ENCODE peak calls at places on chromosomes 7 and 10, in six cellular contexts. R is HCT116, D is HepG2, N is K562, U is GM12878, S is H1. L is an unnamed sample. For H3K36me3, the result is how much of the 10 kb centered on the place peaks cover.

GRCh38 chr10:88616250-88616977 is 29.9 kb downstream of the LIPJ start:
- DNase-seq in D (no peak), S (no peak), U (no peak), R (no peak), N (no peak), L (no peak)

GRCh38 chr10:70967591-70968588 is 79.5 kb upstream of the PCBD1 start:
- DNase-seq in S (no peak), N (no peak), D (no peak), U (no peak), R (no peak), L (no peak)

GRCh38 chr10:99551158-99551557 is 18.4 kb downstream of the NKX2-3 start:
- DNase-seq in S (no peak), N (no peak), R (no peak), U (no peak), D (no peak), L (no peak)

GRCh38 chr10:71223365-71224058 is 11.1 kb downstream of the UNC5B start:
- DNase-seq in U (no peak), N (peak), D (no peak), S (no peak), R (no peak), L (no peak)

GRCh38 chr10:391849-392704 is 256.8 kb downstream of the ZMYND11 start:
- DNase-seq in N (no peak), R (no peak), D (no peak), S (no peak), U (no peak), L (no peak)

GRCh38 chr7:90595341-90595800 is 750 bp upstream of the CDK14 start:
- DNase-seq in D (no peak), R (no peak), U (no peak), S (no peak), N (no peak), L (no peak)

GRCh38 chr7:12685550-12685949 is 1.9 kb upstream of the ARL4A start:
- DNase-seq in U (no peak), R (no peak), D (no peak), N (no peak), S (peak), L (no peak)

GRCh38 chr10:32981760-32982159 is 23.7 kb upstream of the ITGB1 start:
- DNase-seq in D (no peak), S (no peak), N (no peak), U (no peak), R (no peak), L (no peak)

GRCh38 chr7:21753071-21753470 is 192.6 kb downstream of the CDCA7L start:
- DNase-seq in N (no peak), D (no peak), R (no peak), S (no peak), U (no peak), L (no peak)

GRCh38 chr7:80623465-80624252 is 14.8 kb upstream of the CD36 start:
- DNase-seq in R (no peak), N (no peak), D (peak), U (no peak), S (no peak), L (peak)

GRCh38 chr10:111125102-111125501 is 48.3 kb downstream of the ADRA2A start:
- DNase-seq in R (no peak), S (no peak), U (no peak), N (no peak), D (no peak), L (no peak)

GRCh38 chr7:574661-575395 is 55.2 kb upstream of the PDGFA start:
- DNase-seq in D (no peak), U (no peak), S (no peak), N (no peak), R (no peak), L (no peak)

GRCh38 chr10:119517235-119518141 is 25.0 kb downstream of the RGS10 start:
- DNase-seq in D (no peak), S (no peak), U (peak), R (no peak), N (no peak), L (no peak)

GRCh38 chr7:158805937-158806336 is 23.4 kb downstream of the ESYT2 start:
- DNase-seq in N (no peak), U (no peak), S (no peak), D (no peak), R (no peak), L (no peak)

GRCh38 chr10:18658301-18658991 is 785 bp upstream of the ARL5B start:
- DNase-seq in D (peak), S (no peak), U (peak), R (no peak), N (no peak), L (no peak)

GRCh38 chr7:71843677-71844076 is 568.5 kb downstream of the CALN1 start:
- DNase-seq in N (no peak), D (no peak), S (no peak), U (no peak), R (no peak), L (no peak)

GRCh38 chr7:11373546-11374142 is 400.0 kb downstream of the PHF14 start:
- DNase-seq in D (peak), S (no peak), U (no peak), N (peak), R (peak), L (no peak)

GRCh38 chr7:29968683-29969457 is 20.7 kb downstream of the SCRN1 start:
- DNase-seq in U (no peak), N (no peak), R (no peak), D (no peak), S (no peak), L (no peak)

GRCh38 chr7:81244213-81244612 is 325.4 kb upstream of the SEMA3C start:
- DNase-seq in D (no peak), N (no peak), S (no peak), U (no peak), R (peak), L (no peak)

GRCh38 chr7:4255336-4255735 is 426.8 kb upstream of the FOXK1 start:
- DNase-seq in U (no peak), S (no peak), R (no peak), D (no peak), N (no peak), L (no peak)

GRCh38 chr7:16738014-16738688 is 15.4 kb upstream of the TSPAN13 start:
- DNase-seq in U (no peak), D (no peak), R (no peak), S (no peak), N (no peak), L (no peak)

GRCh38 chr10:126245501-126245900 is 142.8 kb downstream of the ADAM12 start:
- DNase-seq in R (no peak), U (no peak), D (no peak), S (no peak), N (no peak), L (no peak)

GRCh38 chr7:91089382-91089963 is 174.8 kb upstream of the FZD1 start:
- DNase-seq in N (peak), S (no peak), D (peak), U (no peak), R (peak), L (no peak)

GRCh38 chr10:132649651-132650360 is 112.2 kb downstream of the INPP5A start:
- DNase-seq in U (no peak), D (no peak), R (no peak), S (no peak), N (no peak), L (no peak)

DNA sequence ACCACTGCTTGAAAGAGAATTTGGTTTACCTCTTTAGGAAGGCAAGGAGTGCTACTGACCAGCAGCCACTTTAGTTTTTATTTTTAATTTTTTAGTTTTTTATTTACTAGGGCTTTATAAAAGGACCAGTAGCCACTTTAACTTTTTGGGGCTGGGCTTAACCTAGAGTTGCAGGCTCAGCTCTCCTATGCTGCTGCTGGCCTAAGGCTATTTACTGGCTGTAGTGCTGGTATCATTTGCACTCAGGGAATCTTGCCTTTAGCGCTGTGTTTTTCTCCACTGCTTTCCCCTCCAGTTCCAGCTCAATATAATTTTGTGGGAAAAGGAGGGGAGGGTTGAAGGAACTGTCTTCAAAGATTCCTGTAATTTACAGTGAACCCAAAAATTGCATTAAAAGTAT is 13.4 kb downstream of the HPS1 start:
- DNase-seq in U (no peak), R (no peak), D (no peak), S (no peak), N (no peak), L (no peak)
- H3K36me3 ChIP-seq in U (under half), R (under half), D (half or more), S (under half), N (half or more), L (under half)

DNA sequence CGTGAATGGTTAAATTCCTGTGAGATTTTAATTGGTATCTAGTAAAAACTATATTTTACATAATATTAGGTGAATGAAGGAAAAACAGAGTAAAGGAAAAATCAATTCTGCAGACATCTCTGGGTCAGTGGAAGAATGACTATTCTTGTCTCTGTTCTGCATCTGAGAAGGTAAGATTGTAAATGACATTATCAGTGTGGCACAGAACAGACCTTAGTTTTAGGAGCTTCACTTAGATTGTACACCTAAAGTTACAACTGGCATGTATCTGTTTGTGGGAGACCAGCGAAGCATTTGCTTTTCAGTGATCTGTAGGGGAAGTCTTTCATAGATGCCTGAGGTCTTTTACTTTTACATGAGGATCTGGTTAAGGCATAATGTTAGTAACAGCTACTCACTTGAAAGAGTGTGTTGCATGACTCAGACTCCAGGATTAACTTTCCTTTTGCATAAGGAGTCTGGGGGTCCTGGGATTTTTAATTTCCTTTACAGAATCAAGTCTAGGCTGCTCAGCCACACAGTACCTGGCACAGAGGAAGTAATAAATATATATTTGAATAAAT is 56.2 kb downstream of the JMJD1C start:
- DNase-seq in U (no peak), D (no peak), N (peak), R (no peak), S (no peak), L (no peak)
- TF ChIP-seq ZNF274 in U (no peak), D (no peak), N (no peak), R (no peak), S (no peak), L (no peak)

GRCh38 chr10:124560377-124560776 is 98.8 kb downstream of the LHPP start:
- DNase-seq in U (no peak), D (no peak), R (no peak), N (no peak), S (no peak), L (no peak)
- H3K9ac ChIP-seq in U (no peak), D (no peak), R (no peak), N (no peak), S (no peak), L (no peak)

GRCh38 chr10:97673736-97674525 is 13.1 kb downstream of the AVPI1 start:
- DNase-seq in D (no peak), N (peak), S (no peak), R (no peak), U (no peak), L (no peak)
- H3K36me3 ChIP-seq in D (half or more), N (half or more), S (under half), R (under half), U (under half), L (half or more)

DNA sequence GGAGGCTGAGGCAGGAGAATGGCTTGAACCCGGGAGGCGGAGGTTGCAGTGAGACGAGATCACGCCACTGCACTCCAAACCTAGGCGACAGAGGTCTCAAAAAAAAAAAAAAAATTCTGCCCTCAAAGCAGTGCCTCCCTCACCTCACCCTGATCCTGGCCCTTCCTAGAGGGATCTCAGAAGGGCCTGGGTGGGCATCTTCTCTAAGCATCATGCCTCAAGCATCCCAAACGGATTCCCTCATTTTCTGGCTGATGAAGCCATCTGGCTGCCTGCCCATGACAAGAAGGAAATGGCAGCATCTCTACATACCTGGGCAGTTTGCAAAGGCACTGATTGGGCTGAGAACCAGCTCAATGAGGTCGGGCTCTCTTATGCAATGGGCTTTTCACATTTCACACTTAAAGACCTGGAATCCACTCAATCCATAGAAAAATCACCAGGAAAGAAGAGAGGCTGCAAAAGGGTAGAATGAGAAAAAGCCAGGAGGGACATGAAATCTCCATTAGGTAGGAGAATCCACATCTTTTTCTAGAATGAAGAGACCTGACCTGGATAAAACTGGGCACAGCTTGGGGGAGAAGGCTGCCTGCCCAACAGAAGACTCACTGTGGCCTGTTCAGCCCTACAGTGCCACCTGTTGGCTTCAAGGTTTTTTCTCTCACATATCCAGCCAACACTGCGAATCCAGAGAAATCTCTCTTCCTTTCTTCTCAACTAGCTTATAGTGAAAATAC is 48.1 kb downstream of the PDLIM1 start:
- DNase-seq in D (peak), R (no peak), S (no peak), N (peak), U (no peak), L (peak)
- TF ChIP-seq ZNF274 in D (no peak), R (no peak), S (no peak), N (no peak), U (no peak), L (no peak)

GRCh38 chr10:74926791-74927585 is 100.6 kb downstream of the KAT6B start:
- DNase-seq in S (no peak), N (no peak), U (no peak), R (no peak), D (peak), L (no peak)
- H3K9ac ChIP-seq in S (no peak), N (no peak), U (no peak), R (no peak), D (no peak), L (no peak)

DNA sequence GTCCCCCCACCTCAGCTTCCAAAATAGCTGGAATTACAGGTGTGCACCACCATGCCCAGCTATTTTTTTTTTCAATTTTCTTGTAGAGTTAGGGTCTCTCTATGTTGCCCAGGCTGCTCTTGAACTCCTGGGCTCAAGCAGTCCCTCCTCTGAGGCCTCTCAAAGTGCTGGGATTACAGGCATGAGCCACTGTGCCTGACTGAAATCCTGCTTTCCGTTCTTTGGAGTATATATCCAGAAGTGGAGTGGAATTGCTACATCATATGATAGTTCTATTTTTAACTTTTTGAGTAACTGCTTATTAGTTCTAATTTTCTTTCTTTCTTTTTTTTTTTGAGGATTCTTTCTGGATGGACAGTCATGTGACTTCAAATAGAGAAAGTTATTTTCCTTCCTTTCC is 62.9 kb upstream of the ZMIZ2 start:
- DNase-seq in N (no peak), R (no peak), S (no peak), D (no peak), U (no peak), L (no peak)
- H3K36me3 ChIP-seq in N (under half), R (under half), S (under half), D (under half), U (under half), L (half or more)